ENCODE peak calls at places on chromosomes 7 and 10, in eight cellular contexts. E is activated T-cell treated with anti-CD3 and anti-CD28 coated beads for 4 hours; W is NCI-H187; H is upper lobe of right lung; Q is A172; F is type B pancreatic cell; I is EL; U is CD4-positive, alpha-beta memory T cell. C is an unnamed sample.
A peak's percentile ranks its signal among the peaks of the same experiment; 100 is the strongest.

GRCh38 chr10:26787362-26787761 is 73.4 kb downstream of the ABI1 start:
- DNase-seq in E (no peak), I (no peak), U (no peak), H (no peak), Q (no peak), W (no peak), F (no peak), C (no peak)

GRCh38 chr10:22805304-22805703 is 90.9 kb upstream of the PIP4K2A start:
- DNase-seq in H (no peak), W (peak; percentile 47), E (no peak), U (no peak), I (peak; percentile 80), F (no peak), Q (peak; percentile 74), C (no peak)

GRCh38 chr7:70032673-70033072 is 434.4 kb downstream of the AUTS2 start:
- DNase-seq in E (no peak), U (no peak), H (no peak), Q (no peak), W (peak; percentile 42), I (no peak), F (no peak), C (no peak)

GRCh38 chr7:118013252-118014010 is 140.2 kb upstream of the CTTNBP2 start:
- DNase-seq in H (no peak), Q (no peak), F (no peak), U (no peak), I (no peak), W (no peak), E (no peak), C (no peak)

GRCh38 chr10:125634606-125635005 is 48.4 kb downstream of the TEX36 start:
- DNase-seq in E (no peak), U (no peak), F (no peak), W (no peak), H (no peak), I (no peak), Q (no peak), C (no peak)

GRCh38 chr10:110679633-110680472 is 35.7 kb downstream of the RBM20 start:
- DNase-seq in F (no peak), U (no peak), W (no peak), Q (no peak), H (no peak), I (no peak), E (no peak), C (no peak)

GRCh38 chr10:104043185-104043830 is 42.4 kb downstream of the COL17A1 start:
- DNase-seq in F (no peak), E (no peak), U (no peak), I (no peak), W (no peak), Q (no peak), H (no peak), C (no peak)

GRCh38 chr7:41107938-41108448 is 594.9 kb downstream of the INHBA start:
- DNase-seq in H (no peak), F (no peak), U (no peak), Q (peak; percentile 70), E (no peak), W (no peak), I (peak; percentile 70), C (no peak)

GRCh38 chr7:28684729-28685211 is 272.5 kb downstream of the CREB5 start:
- DNase-seq in H (no peak), U (no peak), W (no peak), F (no peak), I (no peak), E (no peak), Q (no peak), C (no peak)

C was measured in SK-N-DZ.